ENCODE peak calls at places on chromosomes 1 and 21, in ten cellular contexts. One of them, this sample, is unnamed.

GRCh38 chr1:116465845-116466685 is 93.0 kb downstream of the ATP1A1 start:
- DNase-seq in DND-41: no peak
- DNase-seq in SW 1271: no peak
- DNase-seq in progenitor cell of endocrine pancreas: no peak
- DNase-seq in astrocyte of the spinal cord: no peak
- DNase-seq in CD8-positive, alpha-beta T cell: no peak
- DNase-seq in upper lobe of right lung: no peak
- DNase-seq in HFF-Myc: no peak
- DNase-seq in dorsolateral prefrontal cortex: no peak
- DNase-seq in psoas muscle: no peak
- DNase-seq in this sample: peak

GRCh38 chr1:3105167-3105863 is 36.3 kb downstream of the PRDM16 start:
- DNase-seq in astrocyte of the spinal cord: peak
- DNase-seq in SW 1271: no peak
- DNase-seq in upper lobe of right lung: no peak
- DNase-seq in progenitor cell of endocrine pancreas: peak
- DNase-seq in CD8-positive, alpha-beta T cell: no peak
- DNase-seq in psoas muscle: no peak
- DNase-seq in DND-41: no peak
- DNase-seq in dorsolateral prefrontal cortex: peak
- DNase-seq in HFF-Myc: no peak
- DNase-seq in this sample: peak

GRCh38 chr21:45990741-45991605 is 9.4 kb downstream of the COL6A1 start:
- DNase-seq in dorsolateral prefrontal cortex: peak
- DNase-seq in HFF-Myc: no peak
- DNase-seq in SW 1271: no peak
- DNase-seq in progenitor cell of endocrine pancreas: no peak
- DNase-seq in CD8-positive, alpha-beta T cell: peak
- DNase-seq in astrocyte of the spinal cord: no peak
- DNase-seq in upper lobe of right lung: peak
- DNase-seq in psoas muscle: peak
- DNase-seq in DND-41: no peak
- DNase-seq in this sample: no peak

GRCh38 chr1:155184835-155185782 is 11.5 kb downstream of the TRIM46 start:
- DNase-seq in psoas muscle: peak
- DNase-seq in SW 1271: no peak
- DNase-seq in dorsolateral prefrontal cortex: no peak
- DNase-seq in upper lobe of right lung: peak
- DNase-seq in astrocyte of the spinal cord: no peak
- DNase-seq in progenitor cell of endocrine pancreas: no peak
- DNase-seq in HFF-Myc: no peak
- DNase-seq in CD8-positive, alpha-beta T cell: no peak
- DNase-seq in DND-41: no peak
- DNase-seq in this sample: no peak

GRCh38 chr1:18631496-18632217 is 1.0 kb downstream of the PAX7 start:
- DNase-seq in upper lobe of right lung: no peak
- DNase-seq in SW 1271: no peak
- DNase-seq in psoas muscle: no peak
- DNase-seq in CD8-positive, alpha-beta T cell: no peak
- DNase-seq in dorsolateral prefrontal cortex: no peak
- DNase-seq in DND-41: no peak
- DNase-seq in HFF-Myc: no peak
- DNase-seq in astrocyte of the spinal cord: no peak
- DNase-seq in progenitor cell of endocrine pancreas: no peak
- DNase-seq in this sample: no peak

GRCh38 chr1:54610048-54610447 is 13.3 kb downstream of the FAM151A start:
- DNase-seq in CD8-positive, alpha-beta T cell: no peak
- DNase-seq in astrocyte of the spinal cord: peak
- DNase-seq in DND-41: no peak
- DNase-seq in progenitor cell of endocrine pancreas: no peak
- DNase-seq in psoas muscle: no peak
- DNase-seq in dorsolateral prefrontal cortex: no peak
- DNase-seq in upper lobe of right lung: no peak
- DNase-seq in HFF-Myc: no peak
- DNase-seq in SW 1271: no peak
- DNase-seq in this sample: no peak

GRCh38 chr1:37661401-37661800 is 26.7 kb upstream of the RSPO1 start:
- DNase-seq in CD8-positive, alpha-beta T cell: no peak
- DNase-seq in progenitor cell of endocrine pancreas: no peak
- DNase-seq in upper lobe of right lung: no peak
- DNase-seq in astrocyte of the spinal cord: no peak
- DNase-seq in psoas muscle: no peak
- DNase-seq in dorsolateral prefrontal cortex: no peak
- DNase-seq in HFF-Myc: no peak
- DNase-seq in SW 1271: no peak
- DNase-seq in DND-41: no peak
- DNase-seq in this sample: no peak

GRCh38 chr1:14949836-14950674 is 203.5 kb upstream of the TMEM51 start:
- DNase-seq in SW 1271: no peak
- DNase-seq in HFF-Myc: no peak
- DNase-seq in upper lobe of right lung: no peak
- DNase-seq in psoas muscle: no peak
- DNase-seq in progenitor cell of endocrine pancreas: no peak
- DNase-seq in astrocyte of the spinal cord: no peak
- DNase-seq in dorsolateral prefrontal cortex: no peak
- DNase-seq in DND-41: no peak
- DNase-seq in CD8-positive, alpha-beta T cell: no peak
- DNase-seq in this sample: peak

GRCh38 chr1:208835082-208835467 is 590.9 kb upstream of the PLXNA2 start:
- DNase-seq in DND-41: no peak
- DNase-seq in progenitor cell of endocrine pancreas: no peak
- DNase-seq in dorsolateral prefrontal cortex: no peak
- DNase-seq in psoas muscle: no peak
- DNase-seq in astrocyte of the spinal cord: no peak
- DNase-seq in HFF-Myc: no peak
- DNase-seq in SW 1271: no peak
- DNase-seq in CD8-positive, alpha-beta T cell: no peak
- DNase-seq in upper lobe of right lung: no peak
- DNase-seq in this sample: no peak

GRCh38 chr21:18529253-18529652 is 125.7 kb upstream of the TMPRSS15 start:
- DNase-seq in CD8-positive, alpha-beta T cell: no peak
- DNase-seq in DND-41: no peak
- DNase-seq in progenitor cell of endocrine pancreas: no peak
- DNase-seq in psoas muscle: no peak
- DNase-seq in astrocyte of the spinal cord: peak
- DNase-seq in HFF-Myc: no peak
- DNase-seq in upper lobe of right lung: no peak
- DNase-seq in SW 1271: peak
- DNase-seq in dorsolateral prefrontal cortex: no peak
- DNase-seq in this sample: no peak

GRCh38 chr1:196438324-196438723 is 169.9 kb downstream of the KCNT2 start:
- DNase-seq in astrocyte of the spinal cord: no peak
- DNase-seq in SW 1271: no peak
- DNase-seq in upper lobe of right lung: no peak
- DNase-seq in dorsolateral prefrontal cortex: no peak
- DNase-seq in progenitor cell of endocrine pancreas: no peak
- DNase-seq in HFF-Myc: no peak
- DNase-seq in CD8-positive, alpha-beta T cell: no peak
- DNase-seq in DND-41: no peak
- DNase-seq in psoas muscle: no peak
- DNase-seq in this sample: peak

GRCh38 chr1:85344256-85344694 is 67.8 kb upstream of the BCL10 start:
- DNase-seq in dorsolateral prefrontal cortex: no peak
- DNase-seq in upper lobe of right lung: peak
- DNase-seq in SW 1271: peak
- DNase-seq in HFF-Myc: no peak
- DNase-seq in CD8-positive, alpha-beta T cell: no peak
- DNase-seq in astrocyte of the spinal cord: no peak
- DNase-seq in DND-41: no peak
- DNase-seq in psoas muscle: no peak
- DNase-seq in progenitor cell of endocrine pancreas: no peak
- DNase-seq in this sample: peak

This sample was measured in HepG2.